ENCODE peak calls at places on chromosome 17, in nine cellular contexts. A is AG10803, I is fibroblast of pulmonary artery, Q is Caco-2, M is fibroblast of villous mesenchyme, J is mesendoderm, B is PC-3, U is cardiac fibroblast, G is sigmoid colon. V is an unnamed sample.

GRCh38 chr17:43608313-43608712 is 53.4 kb downstream of the MEOX1 start:
- DNase-seq in A (peak), I (peak), Q (no peak), M (no peak), J (peak), B (peak), U (peak), G (no peak), V (peak)

GRCh38 chr17:46832945-46833839 is 14.7 kb upstream of the WNT3 start:
- DNase-seq in A (peak), I (peak), Q (no peak), M (no peak), J (peak), B (peak), U (peak), G (no peak), V (peak)

GRCh38 chr17:5610956-5611355 is 26.6 kb upstream of the NLRP1 start:
- DNase-seq in A (no peak), I (no peak), Q (no peak), M (no peak), J (peak), B (no peak), U (no peak), G (no peak), V (no peak)

GRCh38 chr17:60372790-60373483 is 19.0 kb downstream of the USP32 start:
- DNase-seq in A (peak), I (peak), Q (no peak), M (peak), J (peak), B (peak), U (peak), G (no peak), V (peak)

GRCh38 chr17:8791910-8792270 is 7.3 kb downstream of the MFSD6L start:
- DNase-seq in A (peak), I (peak), Q (no peak), M (peak), J (peak), B (peak), U (peak), G (no peak), V (peak)

GRCh38 chr17:4900231-4901107 is 1.1 kb downstream of the C17orf107 start:
- DNase-seq in A (no peak), I (no peak), Q (no peak), M (no peak), J (peak), B (no peak), U (no peak), G (no peak), V (no peak)

GRCh38 chr17:34382586-34383224 is 19.7 kb upstream of the CCL1 start:
- DNase-seq in A (no peak), I (peak), Q (no peak), M (no peak), J (peak), B (no peak), U (peak), G (no peak), V (no peak)

GRCh38 chr17:57366558-57367351 is 110.4 kb downstream of the MSI2 start:
- DNase-seq in A (no peak), I (peak), Q (peak), M (no peak), J (no peak), B (peak), U (peak), G (no peak), V (no peak)

GRCh38 chr17:4539576-4540223 is 15.5 kb downstream of the MYBBP1A start:
- DNase-seq in A (no peak), I (no peak), Q (no peak), M (no peak), J (no peak), B (no peak), U (no peak), G (peak), V (no peak)

GRCh38 chr17:34816806-34817205 is 144.5 kb downstream of the CCT6B start:
- DNase-seq in A (no peak), I (no peak), Q (no peak), M (no peak), J (peak), B (no peak), U (no peak), G (no peak), V (no peak)

GRCh38 chr17:77634710-77635109 is 323.8 kb upstream of the TNRC6C start:
- DNase-seq in A (no peak), I (no peak), Q (no peak), M (no peak), J (no peak), B (no peak), U (no peak), G (no peak), V (no peak)

GRCh38 chr17:45246861-45247428 is 14.9 kb downstream of the SPATA32 start:
- DNase-seq in A (no peak), I (no peak), Q (no peak), M (no peak), J (peak), B (peak), U (peak), G (no peak), V (no peak)

GRCh38 chr17:56679767-56680422 is 86.4 kb downstream of the NOG start:
- DNase-seq in A (peak), I (no peak), Q (peak), M (peak), J (peak), B (peak), U (no peak), G (no peak), V (no peak)

GRCh38 chr17:83122834-83123233 is 43.4 kb downstream of the METRNL start:
- DNase-seq in A (peak), I (no peak), Q (no peak), M (no peak), J (no peak), B (no peak), U (no peak), G (peak), V (no peak)

GRCh38 chr17:57135748-57136342 is 50.8 kb downstream of the AKAP1 start:
- DNase-seq in A (no peak), I (no peak), Q (no peak), M (no peak), J (no peak), B (no peak), U (no peak), G (no peak), V (no peak)

GRCh38 chr17:61251939-61252865 is 147.4 kb upstream of the TBX2 start:
- DNase-seq in A (peak), I (peak), Q (no peak), M (peak), J (no peak), B (no peak), U (peak), G (peak), V (peak)

GRCh38 chr17:44197980-44198720 is 1.5 kb downstream of the ATXN7L3 start:
- DNase-seq in A (peak), I (peak), Q (no peak), M (peak), J (peak), B (peak), U (peak), G (no peak), V (peak)

GRCh38 chr17:81026266-81027036 is 8.5 kb upstream of the BAIAP2 start:
- DNase-seq in A (no peak), I (no peak), Q (no peak), M (no peak), J (no peak), B (no peak), U (no peak), G (peak), V (no peak)

GRCh38 chr17:44198721-44199552 is 747 bp downstream of the ATXN7L3 start:
- DNase-seq in A (peak), I (peak), Q (peak), M (peak), J (peak), B (peak), U (peak), G (peak), V (peak)

GRCh38 chr17:40646791-40647548 is 648 bp downstream of the SMARCE1 start:
- DNase-seq in A (peak), I (peak), Q (no peak), M (peak), J (peak), B (peak), U (peak), G (no peak), V (peak)

GRCh38 chr17:7313028-7313889 is 1.9 kb downstream of the GPS2 start:
- DNase-seq in A (no peak), I (no peak), Q (no peak), M (no peak), J (peak), B (peak), U (no peak), G (no peak), V (no peak)

GRCh38 chr17:79174905-79175856 is 100.6 kb downstream of the ENGASE start:
- DNase-seq in A (no peak), I (no peak), Q (no peak), M (no peak), J (no peak), B (no peak), U (no peak), G (no peak), V (no peak)

GRCh38 chr17:32519769-32520701 is 33.2 kb downstream of the CDK5R1 start:
- DNase-seq in A (peak), I (no peak), Q (no peak), M (no peak), J (peak), B (no peak), U (no peak), G (peak), V (peak)

GRCh38 chr17:77400445-77400870 is 259.7 kb downstream of the SEC14L1 start:
- DNase-seq in A (peak), I (no peak), Q (no peak), M (peak), J (peak), B (no peak), U (no peak), G (no peak), V (peak)

GRCh38 chr17:37610971-37611370 is 1.8 kb upstream of the SYNRG start:
- DNase-seq in A (peak), I (no peak), Q (no peak), M (no peak), J (peak), B (no peak), U (no peak), G (no peak), V (no peak)

GRCh38 chr17:49506282-49506681 is 11.2 kb downstream of the NGFR start:
- DNase-seq in A (no peak), I (no peak), Q (no peak), M (no peak), J (no peak), B (no peak), U (no peak), G (no peak), V (no peak)

GRCh38 chr17:49505854-49506253 is 10.8 kb downstream of the NGFR start:
- DNase-seq in A (no peak), I (no peak), Q (peak), M (no peak), J (no peak), B (no peak), U (peak), G (no peak), V (no peak)

GRCh38 chr17:49501496-49501895 is 6.4 kb downstream of the NGFR start:
- DNase-seq in A (no peak), I (no peak), Q (no peak), M (no peak), J (no peak), B (no peak), U (no peak), G (no peak), V (no peak)

GRCh38 chr17:49502258-49502657 is 7.2 kb downstream of the NGFR start:
- DNase-seq in A (no peak), I (no peak), Q (no peak), M (no peak), J (no peak), B (no peak), U (no peak), G (no peak), V (no peak)

DNA sequence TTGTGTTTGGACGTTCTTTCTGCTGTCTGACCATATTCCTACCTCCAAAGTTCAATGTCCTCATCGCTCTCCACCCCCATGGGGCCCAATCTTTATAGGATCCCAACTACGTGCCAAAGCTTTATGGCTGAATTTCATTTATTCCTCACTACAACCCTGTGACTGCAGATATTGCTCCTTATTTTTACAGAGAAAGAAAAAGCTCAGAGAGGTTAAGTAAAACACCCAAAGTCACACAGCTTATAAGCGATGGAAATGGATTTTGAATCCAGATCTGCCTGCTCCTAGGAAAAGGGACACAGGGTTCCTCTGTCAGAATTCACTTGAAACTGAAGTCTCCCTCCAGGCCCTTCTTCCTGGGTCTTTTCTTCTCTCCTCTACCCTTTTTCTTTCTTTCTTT is 9.3 kb downstream of the NGFR start:
- DNase-seq in A (no peak), I (no peak), Q (no peak), M (no peak), J (no peak), B (no peak), U (no peak), G (no peak), V (no peak)
- H3K4me3 ChIP-seq in A (no peak), I (no peak), Q (no peak), M (no peak), J (no peak), B (no peak), U (no peak), G (no peak), V (no peak)

GRCh38 chr17:846901-847777 is 65.0 kb downstream of the MRM3 start:
- DNase-seq in A (peak), I (peak), Q (no peak), M (peak), J (no peak), B (peak), U (no peak), G (no peak), V (peak)

GRCh38 chr17:850828-851759 is 68.9 kb downstream of the MRM3 start:
- DNase-seq in A (peak), I (peak), Q (no peak), M (peak), J (no peak), B (no peak), U (peak), G (peak), V (peak)

GRCh38 chr17:850086-850827 is 68.1 kb downstream of the MRM3 start:
- DNase-seq in A (no peak), I (no peak), Q (no peak), M (no peak), J (no peak), B (no peak), U (no peak), G (no peak), V (no peak)

GRCh38 chr17:851986-852385 is 69.8 kb downstream of the MRM3 start:
- DNase-seq in A (no peak), I (no peak), Q (no peak), M (no peak), J (no peak), B (no peak), U (no peak), G (no peak), V (no peak)

GRCh38 chr17:848402-848801 is 66.2 kb downstream of the MRM3 start:
- DNase-seq in A (no peak), I (no peak), Q (no peak), M (no peak), J (no peak), B (no peak), U (no peak), G (no peak), V (no peak)
- H3K4me3 ChIP-seq in A (no peak), I (no peak), Q (no peak), M (no peak), J (no peak), B (no peak), U (no peak), G (no peak), V (no peak)

GRCh38 chr17:72603346-72604242 is 482.8 kb downstream of the SOX9 start:
- DNase-seq in A (peak), I (no peak), Q (no peak), M (no peak), J (no peak), B (no peak), U (peak), G (no peak), V (peak)
- H3K4me3 ChIP-seq in A (no peak), I (no peak), Q (no peak), M (no peak), J (no peak), B (no peak), U (no peak), G (no peak), V (no peak)

GRCh38 chr17:74752822-74753401 is 4.5 kb downstream of the NHERF1 start:
- DNase-seq in A (no peak), I (no peak), Q (no peak), M (no peak), J (no peak), B (no peak), U (no peak), G (no peak), V (no peak)
- H3K4me3 ChIP-seq in A (no peak), I (no peak), Q (no peak), M (no peak), J (no peak), B (no peak), U (no peak), G (no peak), V (no peak)